ENCODE peak calls at places on chromosomes 2 and 18, in eight cellular contexts. One of them, this sample, is unnamed.
A peak's percentile ranks its signal among the peaks of the same experiment; 100 is the strongest.

GRCh38 chr2:22377251-22377650 is 1007.7 kb upstream of the KLHL29 start:
- DNase-seq in left lung: no peak
- DNase-seq in spleen: no peak
- DNase-seq in fibroblast of lung: no peak
- DNase-seq in epithelial cell of proximal tubule: no peak
- DNase-seq in fibroblast of villous mesenchyme: no peak
- DNase-seq in HCT116: no peak
- DNase-seq in cardiac fibroblast: no peak
- DNase-seq in this sample: no peak

GRCh38 chr2:207766697-207767460 is 2.8 kb downstream of the FZD5 start:
- DNase-seq in left lung: no peak
- DNase-seq in spleen: peak; percentile 82
- DNase-seq in fibroblast of lung: no peak
- DNase-seq in epithelial cell of proximal tubule: no peak
- DNase-seq in fibroblast of villous mesenchyme: no peak
- DNase-seq in HCT116: no peak
- DNase-seq in cardiac fibroblast: no peak
- DNase-seq in this sample: no peak

GRCh38 chr2:239148495-239149200 is 252.2 kb downstream of the HDAC4 start:
- DNase-seq in left lung: peak; percentile 26
- DNase-seq in spleen: peak; percentile 37
- DNase-seq in fibroblast of lung: no peak
- DNase-seq in epithelial cell of proximal tubule: no peak
- DNase-seq in fibroblast of villous mesenchyme: no peak
- DNase-seq in HCT116: no peak
- DNase-seq in cardiac fibroblast: no peak
- DNase-seq in this sample: no peak

GRCh38 chr2:207743514-207743913 is 26.2 kb downstream of the FZD5 start:
- DNase-seq in left lung: no peak
- DNase-seq in spleen: no peak
- DNase-seq in fibroblast of lung: no peak
- DNase-seq in epithelial cell of proximal tubule: no peak
- DNase-seq in fibroblast of villous mesenchyme: no peak
- DNase-seq in HCT116: no peak
- DNase-seq in cardiac fibroblast: no peak
- DNase-seq in this sample: no peak

GRCh38 chr2:10914272-10914693 is 2.5 kb downstream of the KCNF1 start:
- DNase-seq in left lung: no peak
- DNase-seq in spleen: peak; percentile 51
- DNase-seq in fibroblast of lung: no peak
- DNase-seq in epithelial cell of proximal tubule: no peak
- DNase-seq in fibroblast of villous mesenchyme: no peak
- DNase-seq in HCT116: no peak
- DNase-seq in cardiac fibroblast: no peak
- DNase-seq in this sample: no peak

GRCh38 chr18:33735428-33735827 is 157.4 kb downstream of the ASXL3 start:
- DNase-seq in left lung: no peak
- DNase-seq in spleen: no peak
- DNase-seq in fibroblast of lung: no peak
- DNase-seq in epithelial cell of proximal tubule: no peak
- DNase-seq in fibroblast of villous mesenchyme: no peak
- DNase-seq in HCT116: no peak
- DNase-seq in cardiac fibroblast: no peak
- DNase-seq in this sample: no peak

GRCh38 chr2:227376911-227377396 is 2.2 kb downstream of the TM4SF20 start:
- DNase-seq in left lung: no peak
- DNase-seq in spleen: no peak
- DNase-seq in fibroblast of lung: no peak
- DNase-seq in epithelial cell of proximal tubule: no peak
- DNase-seq in fibroblast of villous mesenchyme: peak; percentile 36
- DNase-seq in HCT116: no peak
- DNase-seq in cardiac fibroblast: peak; percentile 67
- DNase-seq in this sample: no peak

GRCh38 chr18:54558609-54559585 is 32.1 kb upstream of the DYNAP start:
- DNase-seq in left lung: no peak
- DNase-seq in spleen: no peak
- DNase-seq in fibroblast of lung: peak; percentile 12
- DNase-seq in epithelial cell of proximal tubule: no peak
- DNase-seq in fibroblast of villous mesenchyme: peak; percentile 13
- DNase-seq in HCT116: no peak
- DNase-seq in cardiac fibroblast: peak; percentile 34
- DNase-seq in this sample: peak; percentile 17

GRCh38 chr2:16080516-16080915 is 140.2 kb downstream of the MYCN start:
- DNase-seq in left lung: no peak
- DNase-seq in spleen: no peak
- DNase-seq in fibroblast of lung: no peak
- DNase-seq in epithelial cell of proximal tubule: no peak
- DNase-seq in fibroblast of villous mesenchyme: no peak
- DNase-seq in HCT116: no peak
- DNase-seq in cardiac fibroblast: no peak
- DNase-seq in this sample: no peak

GRCh38 chr2:119255760-119256573 is 32.3 kb downstream of the STEAP3 start:
- DNase-seq in left lung: no peak
- DNase-seq in spleen: no peak
- DNase-seq in fibroblast of lung: peak; percentile 94
- DNase-seq in epithelial cell of proximal tubule: peak; percentile 32
- DNase-seq in fibroblast of villous mesenchyme: peak; percentile 98
- DNase-seq in HCT116: peak; percentile 54
- DNase-seq in cardiac fibroblast: peak; percentile 91
- DNase-seq in this sample: no peak

GRCh38 chr2:38740851-38741541 is 10.2 kb downstream of the SRSF7 start:
- DNase-seq in left lung: no peak
- DNase-seq in spleen: no peak
- DNase-seq in fibroblast of lung: peak; percentile 61
- DNase-seq in epithelial cell of proximal tubule: no peak
- DNase-seq in fibroblast of villous mesenchyme: peak; percentile 48
- DNase-seq in HCT116: no peak
- DNase-seq in cardiac fibroblast: peak; percentile 63
- DNase-seq in this sample: no peak

DNA sequence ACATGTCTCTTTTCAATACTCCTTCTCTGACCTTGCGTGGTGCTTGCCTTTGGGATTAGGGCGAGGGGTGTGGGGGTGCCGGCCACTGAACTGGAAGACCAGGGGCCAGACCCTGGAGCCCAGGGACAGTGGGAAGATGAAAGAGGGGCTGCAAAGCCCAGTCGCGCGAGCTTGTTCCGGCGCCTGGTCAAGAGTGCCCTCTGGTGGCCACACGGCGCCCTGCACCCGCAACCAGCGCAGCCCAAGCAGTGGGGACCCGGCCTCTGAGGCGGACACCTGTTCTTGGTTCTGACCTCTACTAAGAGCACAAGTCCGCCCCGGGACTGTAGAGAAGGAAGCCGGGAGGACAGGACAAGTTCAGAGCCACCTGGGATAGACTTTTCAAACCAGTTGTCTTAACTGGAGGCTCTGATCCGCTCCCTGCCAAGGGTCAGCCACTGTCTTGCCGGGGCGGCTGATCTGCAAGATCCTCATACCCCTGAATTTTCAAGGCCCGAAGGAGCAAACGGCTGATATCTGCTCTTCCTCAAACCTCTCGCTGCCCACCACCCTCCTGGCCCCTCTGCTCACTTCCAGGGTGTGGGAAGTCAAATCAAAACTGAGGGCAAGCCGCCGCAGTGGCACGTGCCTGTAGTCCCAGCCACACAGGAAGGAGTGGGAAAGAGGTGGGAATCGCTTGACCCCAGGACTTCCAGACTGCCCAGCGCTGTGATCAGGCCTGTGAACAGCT is 14.9 kb upstream of the MSH6 start:
- DNase-seq in left lung: peak; percentile 67
- DNase-seq in spleen: peak; percentile 95
- DNase-seq in fibroblast of lung: peak; percentile 48
- DNase-seq in epithelial cell of proximal tubule: no peak
- DNase-seq in fibroblast of villous mesenchyme: peak; percentile 53
- DNase-seq in HCT116: peak; percentile 43
- DNase-seq in cardiac fibroblast: peak; percentile 63
- DNase-seq in this sample: no peak
- H3K4me3 ChIP-seq in left lung: no peak overlapping the region
- H3K4me3 ChIP-seq in spleen: no peak overlapping the region
- H3K4me3 ChIP-seq in fibroblast of lung: no peak overlapping the region
- H3K4me3 ChIP-seq in epithelial cell of proximal tubule: peak overlapping the region; percentile 39
- H3K4me3 ChIP-seq in fibroblast of villous mesenchyme: no peak overlapping the region
- H3K4me3 ChIP-seq in HCT116: no peak overlapping the region
- H3K4me3 ChIP-seq in cardiac fibroblast: no peak overlapping the region
- H3K4me3 ChIP-seq in this sample: no peak overlapping the region

GRCh38 chr2:112625474-112626114 is 20.1 kb upstream of the SLC20A1 start:
- DNase-seq in left lung: no peak
- DNase-seq in spleen: no peak
- DNase-seq in fibroblast of lung: no peak
- DNase-seq in epithelial cell of proximal tubule: no peak
- DNase-seq in fibroblast of villous mesenchyme: no peak
- DNase-seq in HCT116: no peak
- DNase-seq in cardiac fibroblast: no peak
- DNase-seq in this sample: no peak

GRCh38 chr2:112627060-112628040 is 18.4 kb upstream of the SLC20A1 start:
- DNase-seq in left lung: peak; percentile 63
- DNase-seq in spleen: no peak
- DNase-seq in fibroblast of lung: peak; percentile 96
- DNase-seq in epithelial cell of proximal tubule: peak; percentile 88
- DNase-seq in fibroblast of villous mesenchyme: peak; percentile 97
- DNase-seq in HCT116: no peak
- DNase-seq in cardiac fibroblast: peak; percentile 98
- DNase-seq in this sample: no peak

GRCh38 chr2:112629224-112629623 is 16.5 kb upstream of the SLC20A1 start:
- DNase-seq in left lung: no peak
- DNase-seq in spleen: no peak
- DNase-seq in fibroblast of lung: no peak
- DNase-seq in epithelial cell of proximal tubule: no peak
- DNase-seq in fibroblast of villous mesenchyme: no peak
- DNase-seq in HCT116: no peak
- DNase-seq in cardiac fibroblast: no peak
- DNase-seq in this sample: no peak

GRCh38 chr2:112623913-112624777 is 21.6 kb upstream of the SLC20A1 start:
- DNase-seq in left lung: peak; percentile 64
- DNase-seq in spleen: no peak
- DNase-seq in fibroblast of lung: peak; percentile 89
- DNase-seq in epithelial cell of proximal tubule: no peak
- DNase-seq in fibroblast of villous mesenchyme: peak; percentile 91
- DNase-seq in HCT116: peak; percentile 56
- DNase-seq in cardiac fibroblast: peak; percentile 72
- DNase-seq in this sample: no peak

GRCh38 chr2:112626604-112627059 is 19.1 kb upstream of the SLC20A1 start:
- DNase-seq in left lung: peak; percentile 62
- DNase-seq in spleen: peak; percentile 91
- DNase-seq in fibroblast of lung: peak; percentile 72
- DNase-seq in epithelial cell of proximal tubule: no peak
- DNase-seq in fibroblast of villous mesenchyme: peak; percentile 72
- DNase-seq in HCT116: no peak
- DNase-seq in cardiac fibroblast: peak; percentile 77
- DNase-seq in this sample: no peak
- H3K4me3 ChIP-seq in left lung: no peak overlapping the region
- H3K4me3 ChIP-seq in spleen: no peak overlapping the region
- H3K4me3 ChIP-seq in fibroblast of lung: no peak overlapping the region
- H3K4me3 ChIP-seq in epithelial cell of proximal tubule: peak overlapping the region; percentile 15
- H3K4me3 ChIP-seq in fibroblast of villous mesenchyme: no peak overlapping the region
- H3K4me3 ChIP-seq in HCT116: no peak overlapping the region
- H3K4me3 ChIP-seq in cardiac fibroblast: peak overlapping the region; percentile 37
- H3K4me3 ChIP-seq in this sample: no peak overlapping the region

GRCh38 chr2:187614756-187615155 is 60.5 kb upstream of the TFPI start:
- DNase-seq in left lung: no peak
- DNase-seq in spleen: no peak
- DNase-seq in fibroblast of lung: peak; percentile 60
- DNase-seq in epithelial cell of proximal tubule: peak; percentile 19
- DNase-seq in fibroblast of villous mesenchyme: peak; percentile 13
- DNase-seq in HCT116: no peak
- DNase-seq in cardiac fibroblast: peak; percentile 26
- DNase-seq in this sample: no peak

GRCh38 chr2:187617120-187617519 is 62.9 kb upstream of the TFPI start:
- DNase-seq in left lung: no peak
- DNase-seq in spleen: no peak
- DNase-seq in fibroblast of lung: no peak
- DNase-seq in epithelial cell of proximal tubule: no peak
- DNase-seq in fibroblast of villous mesenchyme: no peak
- DNase-seq in HCT116: no peak
- DNase-seq in cardiac fibroblast: no peak
- DNase-seq in this sample: no peak

GRCh38 chr2:187617925-187618324 is 63.7 kb upstream of the TFPI start:
- DNase-seq in left lung: no peak
- DNase-seq in spleen: no peak
- DNase-seq in fibroblast of lung: no peak
- DNase-seq in epithelial cell of proximal tubule: no peak
- DNase-seq in fibroblast of villous mesenchyme: no peak
- DNase-seq in HCT116: no peak
- DNase-seq in cardiac fibroblast: no peak
- DNase-seq in this sample: no peak

GRCh38 chr2:187615364-187615763 is 61.1 kb upstream of the TFPI start:
- DNase-seq in left lung: no peak
- DNase-seq in spleen: no peak
- DNase-seq in fibroblast of lung: no peak
- DNase-seq in epithelial cell of proximal tubule: no peak
- DNase-seq in fibroblast of villous mesenchyme: no peak
- DNase-seq in HCT116: no peak
- DNase-seq in cardiac fibroblast: no peak
- DNase-seq in this sample: no peak

GRCh38 chr2:187618813-187619212 is 64.6 kb upstream of the TFPI start:
- DNase-seq in left lung: no peak
- DNase-seq in spleen: no peak
- DNase-seq in fibroblast of lung: peak; percentile 6
- DNase-seq in epithelial cell of proximal tubule: no peak
- DNase-seq in fibroblast of villous mesenchyme: peak; percentile 3
- DNase-seq in HCT116: no peak
- DNase-seq in cardiac fibroblast: peak; percentile 4
- DNase-seq in this sample: no peak
- H3K4me3 ChIP-seq in left lung: no peak overlapping the region
- H3K4me3 ChIP-seq in spleen: no peak overlapping the region
- H3K4me3 ChIP-seq in fibroblast of lung: no peak overlapping the region
- H3K4me3 ChIP-seq in epithelial cell of proximal tubule: no peak overlapping the region
- H3K4me3 ChIP-seq in fibroblast of villous mesenchyme: no peak overlapping the region
- H3K4me3 ChIP-seq in HCT116: no peak overlapping the region
- H3K4me3 ChIP-seq in cardiac fibroblast: no peak overlapping the region
- H3K4me3 ChIP-seq in this sample: no peak overlapping the region

GRCh38 chr2:112642961-112643360 is 2.8 kb upstream of the SLC20A1 start:
- DNase-seq in left lung: no peak
- DNase-seq in spleen: no peak
- DNase-seq in fibroblast of lung: no peak
- DNase-seq in epithelial cell of proximal tubule: no peak
- DNase-seq in fibroblast of villous mesenchyme: no peak
- DNase-seq in HCT116: no peak
- DNase-seq in cardiac fibroblast: no peak
- DNase-seq in this sample: no peak

GRCh38 chr2:112643488-112643887 is 2.3 kb upstream of the SLC20A1 start:
- DNase-seq in left lung: no peak
- DNase-seq in spleen: no peak
- DNase-seq in fibroblast of lung: no peak
- DNase-seq in epithelial cell of proximal tubule: no peak
- DNase-seq in fibroblast of villous mesenchyme: no peak
- DNase-seq in HCT116: no peak
- DNase-seq in cardiac fibroblast: no peak
- DNase-seq in this sample: no peak

GRCh38 chr2:112644933-112645395 is 775 bp upstream of the SLC20A1 start:
- DNase-seq in left lung: no peak
- DNase-seq in spleen: no peak
- DNase-seq in fibroblast of lung: no peak
- DNase-seq in epithelial cell of proximal tubule: no peak
- DNase-seq in fibroblast of villous mesenchyme: peak; percentile 70
- DNase-seq in HCT116: no peak
- DNase-seq in cardiac fibroblast: no peak
- DNase-seq in this sample: no peak

GRCh38 chr2:112645396-112646101 is at the start of gene SLC20A1:
- DNase-seq in left lung: peak; percentile 97
- DNase-seq in spleen: peak; percentile 100
- DNase-seq in fibroblast of lung: peak; percentile 91
- DNase-seq in epithelial cell of proximal tubule: no peak
- DNase-seq in fibroblast of villous mesenchyme: peak; percentile 92
- DNase-seq in HCT116: peak; percentile 86
- DNase-seq in cardiac fibroblast: peak; percentile 96
- DNase-seq in this sample: peak; percentile 54

GRCh38 chr2:112644155-112644932 is 1.4 kb upstream of the SLC20A1 start:
- DNase-seq in left lung: no peak
- DNase-seq in spleen: no peak
- DNase-seq in fibroblast of lung: no peak
- DNase-seq in epithelial cell of proximal tubule: peak; percentile 82
- DNase-seq in fibroblast of villous mesenchyme: no peak
- DNase-seq in HCT116: peak; percentile 69
- DNase-seq in cardiac fibroblast: no peak
- DNase-seq in this sample: no peak
- H3K4me3 ChIP-seq in left lung: peak overlapping the region; percentile 84
- H3K4me3 ChIP-seq in spleen: peak overlapping the region; percentile 94
- H3K4me3 ChIP-seq in fibroblast of lung: peak overlapping the region; percentile 50
- H3K4me3 ChIP-seq in epithelial cell of proximal tubule: peak overlapping the region; percentile 64
- H3K4me3 ChIP-seq in fibroblast of villous mesenchyme: peak overlapping the region; percentile 94
- H3K4me3 ChIP-seq in HCT116: peak overlapping the region; percentile 45
- H3K4me3 ChIP-seq in cardiac fibroblast: peak overlapping the region; percentile 88
- H3K4me3 ChIP-seq in this sample: peak overlapping the region; percentile 80

This sample was measured in LNCaP clone FGC.